ENCODE peak calls at places on chromosomes 7 and 10, in eight cellular contexts. S is endothelial cell, F is thoracic aorta, U is H9, E is dorsolateral prefrontal cortex, W is AG04450, A is nephron progenitor cell, J is GM10248. T is an unnamed sample.

GRCh38 chr10:86117051-86117450 is 249.5 kb downstream of the GRID1 start:
- DNase-seq in E (no peak), S (no peak), U (no peak), W (no peak), J (no peak), A (no peak), F (no peak), T (no peak)

GRCh38 chr10:94108200-94108599 is 114.5 kb downstream of the PLCE1 start:
- DNase-seq in E (no peak), J (no peak), A (no peak), W (peak), U (no peak), F (no peak), S (no peak), T (no peak)

GRCh38 chr10:75288140-75288711 is 52.5 kb upstream of the COMTD1 start:
- DNase-seq in F (no peak), A (no peak), S (no peak), W (no peak), E (no peak), U (no peak), J (no peak), T (no peak)

GRCh38 chr10:119341236-119342016 is 134.1 kb downstream of the GRK5 start:
- DNase-seq in F (no peak), S (no peak), A (no peak), J (peak), W (no peak), E (no peak), U (no peak), T (no peak)

GRCh38 chr7:5230272-5231067 is 40.4 kb downstream of the WIPI2 start:
- DNase-seq in E (no peak), S (no peak), A (no peak), J (peak), F (no peak), W (no peak), U (no peak), T (no peak)

GRCh38 chr7:106542550-106543220 is 118.3 kb downstream of the CCDC71L start:
- DNase-seq in U (peak), J (peak), W (peak), F (no peak), E (no peak), A (peak), S (peak), T (no peak)

GRCh38 chr7:101702362-101702850 is 73.3 kb upstream of the MYL10 start:
- DNase-seq in U (peak), A (no peak), J (no peak), S (no peak), W (no peak), F (no peak), E (no peak), T (no peak)

GRCh38 chr10:4310153-4310552 is 515.9 kb upstream of the AKR1E2 start:
- DNase-seq in A (no peak), W (no peak), F (no peak), U (no peak), J (no peak), E (no peak), S (no peak), T (no peak)

GRCh38 chr7:74405191-74405898 is 48.4 kb upstream of the GTF2IRD1 start:
- DNase-seq in F (no peak), S (peak), E (no peak), U (peak), W (no peak), J (no peak), A (peak), T (no peak)

GRCh38 chr10:83991986-83992753 is 147.1 kb upstream of the GHITM start:
- DNase-seq in S (peak), U (peak), A (peak), F (no peak), J (peak), W (no peak), E (no peak), T (no peak)

GRCh38 chr10:60430017-60430416 is 40.3 kb upstream of the ANK3 start:
- DNase-seq in J (no peak), F (no peak), S (no peak), A (no peak), E (no peak), U (no peak), W (peak), T (no peak)

GRCh38 chr7:36712015-36712414 is 12.3 kb downstream of the AOAH start:
- DNase-seq in A (no peak), F (no peak), S (no peak), W (no peak), U (no peak), J (no peak), E (no peak), T (no peak)

GRCh38 chr7:138431517-138431916 is 28.5 kb upstream of the TRIM24 start:
- DNase-seq in J (no peak), W (no peak), S (no peak), F (no peak), A (no peak), E (no peak), U (no peak), T (no peak)

GRCh38 chr7:7318610-7319009 is 136.3 kb downstream of the C1GALT1 start:
- DNase-seq in F (no peak), W (no peak), A (no peak), J (no peak), S (no peak), U (no peak), E (no peak), T (no peak)

GRCh38 chr7:111255576-111255975 is 164.6 kb downstream of the LRRN3 start:
- DNase-seq in U (no peak), A (no peak), J (no peak), S (no peak), W (no peak), F (no peak), E (no peak), T (no peak)

GRCh38 chr7:150972746-150973145 is 5.4 kb downstream of the KCNH2 start:
- DNase-seq in E (no peak), J (no peak), W (no peak), A (no peak), S (no peak), F (no peak), U (no peak), T (no peak)

DNA sequence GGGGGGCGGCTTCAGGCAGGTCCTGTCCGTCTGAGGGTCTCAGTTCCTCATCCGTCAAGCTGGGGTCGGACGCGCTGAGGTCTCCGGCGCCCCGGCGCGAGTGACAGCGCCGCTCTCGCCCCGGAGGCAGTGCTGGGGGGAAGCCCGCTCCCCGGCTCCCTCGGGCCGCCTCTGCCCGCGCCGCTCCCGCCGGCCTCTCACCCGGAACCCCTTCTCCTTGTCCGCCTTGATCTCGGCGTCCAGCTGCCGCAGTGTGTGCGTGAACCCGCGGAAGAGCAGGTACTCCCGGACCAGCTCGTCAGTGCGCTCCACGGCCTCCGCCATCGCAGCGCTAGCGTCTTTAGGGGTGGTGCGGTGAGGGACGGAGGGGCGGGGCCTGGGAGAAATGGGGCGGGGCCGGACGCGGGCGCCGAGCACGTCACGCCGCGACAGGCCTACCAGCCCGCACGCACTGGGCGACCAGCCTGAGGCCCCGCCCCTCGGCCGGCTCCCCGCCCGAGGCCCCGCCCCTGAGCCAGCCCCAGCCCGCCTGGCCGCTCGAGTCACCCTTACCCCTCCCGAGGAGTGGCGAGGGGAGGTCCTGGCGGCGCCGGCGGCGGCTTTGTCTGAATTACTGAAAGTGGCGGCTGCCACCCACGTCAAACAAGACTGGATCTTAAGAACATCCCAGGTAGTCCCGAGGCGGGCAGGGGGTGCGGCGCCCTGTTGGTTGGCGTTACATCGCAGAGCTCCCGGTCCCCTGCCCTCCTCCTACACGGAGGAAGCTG is at the start of gene WDR91:
- DNase-seq in F (peak), A (peak), S (peak), W (peak), U (peak), E (peak), J (peak), T (peak)
- TF ChIP-seq CTCF in F (peak), A (no peak), S (no peak), W (no peak), U (no peak), E (no peak), J (peak), T (no peak)

GRCh38 chr7:51354897-51355296 is 38.3 kb upstream of the COBL start:
- DNase-seq in A (no peak), U (peak), E (no peak), F (no peak), J (no peak), S (no peak), W (no peak), T (no peak)
- TF ChIP-seq CTCF in A (no peak), U (peak), E (no peak), F (no peak), J (peak), S (no peak), W (no peak), T (no peak)

GRCh38 chr10:73818402-73818801 is 7.0 kb upstream of the NDST2 start:
- DNase-seq in U (peak), W (no peak), S (no peak), F (no peak), A (no peak), J (no peak), E (no peak), T (no peak)
- TF ChIP-seq CTCF in U (peak), W (no peak), S (no peak), F (no peak), A (no peak), J (no peak), E (no peak), T (no peak)

GRCh38 chr7:143360788-143361551 is 1.5 kb downstream of the FAM131B start:
- DNase-seq in F (no peak), J (no peak), A (no peak), U (no peak), W (no peak), E (no peak), S (no peak), T (no peak)
- TF ChIP-seq CTCF in F (no peak), J (no peak), A (no peak), U (no peak), W (no peak), E (no peak), S (no peak), T (no peak)

DNA sequence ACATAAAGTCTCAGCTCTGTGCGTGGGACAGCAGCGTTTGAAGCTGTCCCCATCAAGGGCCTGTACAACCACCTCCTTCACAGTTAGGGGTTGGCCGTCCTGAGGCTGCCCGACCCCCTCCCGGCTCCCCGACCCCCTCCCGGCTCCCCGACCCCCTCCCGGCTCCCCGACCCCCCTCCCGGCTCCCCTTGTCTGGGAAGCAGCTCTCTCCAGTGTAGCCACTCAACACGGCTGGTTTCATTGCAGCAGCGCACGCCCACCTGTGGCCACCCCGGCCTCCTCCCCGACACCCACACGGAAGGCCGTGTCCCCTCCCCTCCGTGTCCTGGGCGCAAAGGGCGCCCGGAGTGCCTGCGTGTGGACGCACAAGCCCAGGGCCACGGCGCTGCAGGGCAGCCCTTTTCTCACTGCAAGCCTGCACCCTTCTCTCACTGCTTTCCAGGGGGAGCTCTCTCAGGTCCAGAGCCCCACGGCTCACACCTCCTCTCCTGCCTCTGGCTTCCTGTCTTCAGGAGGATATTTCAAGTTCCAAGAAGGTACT is 20.9 kb upstream of the FAM20C start:
- DNase-seq in A (no peak), S (no peak), U (no peak), W (no peak), J (no peak), F (no peak), E (no peak), T (no peak)
- TF ChIP-seq CTCF in A (no peak), S (no peak), U (peak), W (no peak), J (no peak), F (no peak), E (no peak), T (no peak)